ENCODE peak calls at places on chromosomes 4 and X, in six cellular contexts. F is OCI-LY7, C is AG10803, T is MM.1S, N is AG04449, L is choroid plexus epithelial cell. D is an unnamed sample.

GRCh38 chr4:147954850-147955249 is 223.0 kb downstream of the ARHGAP10 start:
- DNase-seq in F (no peak), L (no peak), C (no peak), T (no peak), N (no peak), D (no peak)

GRCh38 chrX:29870608-29871007 is 344.8 kb upstream of the MAGEB2 start:
- DNase-seq in T (no peak), F (no peak), C (no peak), N (no peak), L (no peak), D (no peak)

GRCh38 chr4:4677825-4678522 is 136.1 kb upstream of the STX18 start:
- DNase-seq in T (no peak), N (no peak), C (peak), L (peak), F (peak), D (peak)

GRCh38 chr4:10077101-10077491 is 39.5 kb downstream of the WDR1 start:
- DNase-seq in F (no peak), C (no peak), N (no peak), T (no peak), L (no peak), D (no peak)

GRCh38 chr4:23827971-23828680 is 61.7 kb downstream of the PPARGC1A start:
- DNase-seq in N (no peak), F (no peak), T (no peak), C (peak), L (peak), D (no peak)

GRCh38 chrX:3939967-3940610 is 226.6 kb upstream of the PRKX start:
- DNase-seq in N (no peak), L (peak), T (peak), F (peak), C (peak), D (peak)

GRCh38 chr4:38034986-38035882 is 75.0 kb downstream of the PTTG2 start:
- DNase-seq in C (peak), N (no peak), F (peak), T (peak), L (peak), D (peak)

GRCh38 chr4:165715211-165715610 is 157.8 kb upstream of the TLL1 start:
- DNase-seq in C (no peak), T (no peak), F (no peak), N (no peak), L (no peak), D (no peak)

GRCh38 chr4:53508446-53508845 is 82.8 kb downstream of the LNX1 start:
- DNase-seq in L (peak), C (peak), T (no peak), N (peak), F (no peak), D (no peak)

GRCh38 chr4:28351826-28352225 is 1491.2 kb downstream of the STIM2 start:
- DNase-seq in C (no peak), L (no peak), T (no peak), N (no peak), F (no peak), D (no peak)

GRCh38 chr4:3308691-3309090 is 15.9 kb downstream of the RGS12 start:
- DNase-seq in F (no peak), N (no peak), T (no peak), C (no peak), L (no peak), D (no peak)

DNA sequence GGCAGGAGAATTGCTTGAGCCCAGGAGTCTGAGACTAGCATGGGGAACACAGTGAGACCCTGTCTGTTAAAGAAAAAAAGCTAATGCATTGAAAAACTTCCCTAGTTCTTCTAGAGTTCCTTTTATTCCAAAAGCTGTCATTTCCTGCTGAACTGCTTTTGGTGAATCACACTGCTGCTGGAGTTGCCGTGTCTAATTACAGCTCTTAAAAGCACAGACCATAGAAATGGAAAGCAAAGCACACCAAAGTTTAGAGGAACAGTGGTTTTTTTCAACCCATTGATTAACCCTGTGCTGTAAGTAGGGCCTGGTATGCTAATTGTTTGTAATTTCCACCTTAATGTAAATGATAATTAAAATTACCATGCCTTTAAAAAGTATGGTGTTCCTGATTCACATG is 52.4 kb downstream of the SEPTIN11 start:
- DNase-seq in F (no peak), L (peak), T (no peak), N (no peak), C (no peak), D (no peak)
- H3K4me3 ChIP-seq in F (no peak), L (no peak), T (no peak), N (no peak), C (no peak), D (no peak)

GRCh38 chrX:47233333-47234113 is 714 bp downstream of the USP11 start:
- DNase-seq in F (peak), C (peak), T (peak), L (peak), N (peak), D (peak)

GRCh38 chrX:47232803-47233332 is at the start of gene USP11:
- DNase-seq in N (no peak), L (peak), F (peak), C (peak), T (no peak), D (peak)

GRCh38 chrX:47231167-47231566 is 1.6 kb upstream of the USP11 start:
- DNase-seq in C (no peak), T (no peak), N (no peak), F (no peak), L (no peak), D (no peak)

GRCh38 chrX:47230136-47230868 is 2.5 kb upstream of the USP11 start:
- DNase-seq in C (no peak), L (no peak), N (no peak), T (no peak), F (no peak), D (no peak)

GRCh38 chrX:47232197-47232802 is 509 bp upstream of the USP11 start:
- DNase-seq in L (no peak), T (no peak), N (no peak), F (peak), C (no peak), D (no peak)
- H3K4me3 ChIP-seq in L (peak), T (peak), N (peak), F (peak), C (peak), D (peak)

GRCh38 chr4:92215471-92215870 is 88.3 kb upstream of the GRID2 start:
- DNase-seq in C (no peak), T (no peak), L (no peak), F (no peak), N (no peak), D (no peak)

GRCh38 chr4:92210906-92211305 is 92.9 kb upstream of the GRID2 start:
- DNase-seq in F (no peak), T (no peak), N (no peak), C (no peak), L (no peak), D (no peak)
- H3K4me3 ChIP-seq in F (no peak), T (no peak), N (no peak), C (no peak), L (no peak), D (no peak)

DNA sequence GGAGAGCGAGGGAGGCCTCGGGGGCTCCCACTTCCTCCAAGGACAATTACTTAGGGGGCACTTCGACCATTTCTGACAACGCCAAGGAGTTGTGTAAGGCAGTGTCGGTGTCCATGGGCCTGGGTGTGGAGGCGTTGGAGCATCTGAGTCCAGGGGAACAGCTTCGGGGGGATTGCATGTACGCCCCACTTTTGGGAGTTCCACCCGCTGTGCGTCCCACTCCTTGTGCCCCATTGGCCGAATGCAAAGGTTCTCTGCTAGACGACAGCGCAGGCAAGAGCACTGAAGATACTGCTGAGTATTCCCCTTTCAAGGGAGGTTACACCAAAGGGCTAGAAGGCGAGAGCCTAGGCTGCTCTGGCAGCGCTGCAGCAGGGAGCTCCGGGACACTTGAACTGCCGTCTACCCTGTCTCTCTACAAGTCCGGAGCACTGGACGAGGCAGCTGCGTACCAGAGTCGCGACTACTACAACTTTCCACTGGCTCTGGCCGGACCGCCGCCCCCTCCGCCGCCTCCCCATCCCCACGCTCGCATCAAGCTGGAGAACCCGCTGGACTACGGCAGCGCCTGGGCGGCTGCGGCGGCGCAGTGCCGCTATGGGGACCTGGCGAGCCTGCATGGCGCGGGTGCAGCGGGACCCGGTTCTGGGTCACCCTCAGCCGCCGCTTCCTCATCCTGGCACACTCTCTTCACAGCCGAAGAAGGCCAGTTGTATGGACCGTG is 2.1 kb downstream of the AR start:
- DNase-seq in T (no peak), C (no peak), F (no peak), N (no peak), L (peak), D (no peak)
- H3K4me3 ChIP-seq in T (peak), C (peak), F (no peak), N (peak), L (peak), D (no peak)

GRCh38 chr4:137533855-137534254 is 1.6 kb upstream of the PCDH18 start:
- DNase-seq in T (no peak), C (no peak), N (no peak), F (no peak), L (no peak), D (no peak)
- H3K4me3 ChIP-seq in T (no peak), C (peak), N (peak), F (no peak), L (peak), D (no peak)

D was measured in Jurkat, Clone E6-1.